ENCODE peak calls at places on chromosome 2, in five cellular contexts. Z is RPMI7951; U is right cardiac atrium; E is uterus; G is naive thymus-derived CD8-positive, alpha-beta T cell. J is an unnamed sample.

GRCh38 chr2:70965506-70965905 is 12.9 kb upstream of the ANKRD53 start:
- DNase-seq in Z (no peak), U (no peak), E (no peak), G (no peak), J (no peak)

GRCh38 chr2:204933735-204934361 is 388.6 kb downstream of the PARD3B start:
- DNase-seq in Z (no peak), U (no peak), E (no peak), G (no peak), J (no peak)

GRCh38 chr2:217903859-217904613 is 98.8 kb downstream of the TNS1 start:
- DNase-seq in Z (no peak), U (peak), E (peak), G (no peak), J (peak)

GRCh38 chr2:187497858-187498463 is 49.9 kb upstream of the CALCRL start:
- DNase-seq in Z (peak), U (no peak), E (no peak), G (no peak), J (no peak)

GRCh38 chr2:30446602-30447148 is 371 bp upstream of the LCLAT1 start:
- DNase-seq in Z (peak), U (no peak), E (no peak), G (no peak), J (no peak)

GRCh38 chr2:99675110-99675661 is 185.4 kb upstream of the REV1 start:
- DNase-seq in Z (no peak), U (no peak), E (no peak), G (no peak), J (no peak)

GRCh38 chr2:208466133-208466919 is 59.7 kb downstream of the PTH2R start:
- DNase-seq in Z (peak), U (no peak), E (no peak), G (no peak), J (no peak)

GRCh38 chr2:65164379-65165023 is 34.6 kb upstream of the RAB1A start:
- DNase-seq in Z (no peak), U (no peak), E (no peak), G (no peak), J (no peak)

GRCh38 chr2:240960309-240960962 is 38.0 kb upstream of the SNED1 start:
- DNase-seq in Z (no peak), U (peak), E (peak), G (no peak), J (peak)

GRCh38 chr2:217393585-217394032 is 533.7 kb upstream of the TNP1 start:
- DNase-seq in Z (peak), U (peak), E (peak), G (no peak), J (peak)

GRCh38 chr2:195352581-195352980 is 304.4 kb upstream of the SLC39A10 start:
- DNase-seq in Z (no peak), U (no peak), E (no peak), G (no peak), J (no peak)

GRCh38 chr2:125106710-125107109 is 1081.6 kb downstream of the CNTNAP5 start:
- DNase-seq in Z (no peak), U (no peak), E (no peak), G (no peak), J (no peak)

GRCh38 chr2:71907503-71907902 is 240.2 kb downstream of the CYP26B1 start:
- DNase-seq in Z (no peak), U (no peak), E (no peak), G (no peak), J (no peak)

J was measured in ovary.